ENCODE peak calls at places on chromosomes 7 and 10, in nine cellular contexts. One of them, this sample, is unnamed.

GRCh38 chr10:21257919-21258318 is 267.6 kb downstream of the SKIDA1 start:
- DNase-seq in fibroblast of pulmonary artery: peak; percentile 61
- DNase-seq in dorsolateral prefrontal cortex: no peak
- DNase-seq in AG04450: no peak
- DNase-seq in left ventricle myocardium inferior: no peak
- DNase-seq in pancreas: no peak
- DNase-seq in cardiac fibroblast: peak; percentile 80
- DNase-seq in tibial artery: no peak
- DNase-seq in SK-N-SH: no peak
- DNase-seq in this sample: no peak

GRCh38 chr7:151598045-151598444 is 78.3 kb upstream of the RHEB start:
- DNase-seq in fibroblast of pulmonary artery: peak; percentile 73
- DNase-seq in dorsolateral prefrontal cortex: no peak
- DNase-seq in AG04450: peak; percentile 73
- DNase-seq in left ventricle myocardium inferior: no peak
- DNase-seq in pancreas: no peak
- DNase-seq in cardiac fibroblast: peak; percentile 93
- DNase-seq in tibial artery: no peak
- DNase-seq in SK-N-SH: no peak
- DNase-seq in this sample: no peak

GRCh38 chr10:56370217-56371113 is 9.4 kb upstream of the ZWINT start:
- DNase-seq in fibroblast of pulmonary artery: peak; percentile 9
- DNase-seq in dorsolateral prefrontal cortex: no peak
- DNase-seq in AG04450: no peak
- DNase-seq in left ventricle myocardium inferior: no peak
- DNase-seq in pancreas: no peak
- DNase-seq in cardiac fibroblast: peak; percentile 24
- DNase-seq in tibial artery: no peak
- DNase-seq in SK-N-SH: no peak
- DNase-seq in this sample: no peak

GRCh38 chr7:12210179-12211053 is 678 bp upstream of the TMEM106B start:
- DNase-seq in fibroblast of pulmonary artery: no peak
- DNase-seq in dorsolateral prefrontal cortex: no peak
- DNase-seq in AG04450: no peak
- DNase-seq in left ventricle myocardium inferior: peak; percentile 14
- DNase-seq in pancreas: peak; percentile 76
- DNase-seq in cardiac fibroblast: no peak
- DNase-seq in tibial artery: peak; percentile 27
- DNase-seq in SK-N-SH: peak; percentile 16
- DNase-seq in this sample: no peak

GRCh38 chr10:121525276-121526039 is 72.8 kb downstream of the FGFR2 start:
- DNase-seq in fibroblast of pulmonary artery: no peak
- DNase-seq in dorsolateral prefrontal cortex: no peak
- DNase-seq in AG04450: no peak
- DNase-seq in left ventricle myocardium inferior: no peak
- DNase-seq in pancreas: no peak
- DNase-seq in cardiac fibroblast: no peak
- DNase-seq in tibial artery: no peak
- DNase-seq in SK-N-SH: no peak
- DNase-seq in this sample: no peak

GRCh38 chr7:32062150-32062549 is 8.1 kb downstream of the PDE1C start:
- DNase-seq in fibroblast of pulmonary artery: peak; percentile 10
- DNase-seq in dorsolateral prefrontal cortex: peak; percentile 71
- DNase-seq in AG04450: no peak
- DNase-seq in left ventricle myocardium inferior: no peak
- DNase-seq in pancreas: no peak
- DNase-seq in cardiac fibroblast: peak; percentile 43
- DNase-seq in tibial artery: peak; percentile 53
- DNase-seq in SK-N-SH: peak; percentile 59
- DNase-seq in this sample: peak; percentile 83

GRCh38 chr10:97713351-97713827 is at the start of gene MARVELD1:
- DNase-seq in fibroblast of pulmonary artery: peak; percentile 85
- DNase-seq in dorsolateral prefrontal cortex: no peak
- DNase-seq in AG04450: peak; percentile 53
- DNase-seq in left ventricle myocardium inferior: peak; percentile 82
- DNase-seq in pancreas: peak; percentile 56
- DNase-seq in cardiac fibroblast: peak; percentile 78
- DNase-seq in tibial artery: peak; percentile 86
- DNase-seq in SK-N-SH: peak; percentile 91
- DNase-seq in this sample: peak; percentile 21

GRCh38 chr10:42940487-42941157 is 136.2 kb upstream of the RET start:
- DNase-seq in fibroblast of pulmonary artery: no peak
- DNase-seq in dorsolateral prefrontal cortex: no peak
- DNase-seq in AG04450: no peak
- DNase-seq in left ventricle myocardium inferior: no peak
- DNase-seq in pancreas: no peak
- DNase-seq in cardiac fibroblast: no peak
- DNase-seq in tibial artery: no peak
- DNase-seq in SK-N-SH: peak; percentile 60
- DNase-seq in this sample: no peak

GRCh38 chr10:121310151-121310711 is 288.0 kb downstream of the FGFR2 start:
- DNase-seq in fibroblast of pulmonary artery: no peak
- DNase-seq in dorsolateral prefrontal cortex: no peak
- DNase-seq in AG04450: no peak
- DNase-seq in left ventricle myocardium inferior: no peak
- DNase-seq in pancreas: no peak
- DNase-seq in cardiac fibroblast: no peak
- DNase-seq in tibial artery: no peak
- DNase-seq in SK-N-SH: peak; percentile 14
- DNase-seq in this sample: no peak

GRCh38 chr7:155935726-155936125 is 123.5 kb upstream of the SHH start:
- DNase-seq in fibroblast of pulmonary artery: no peak
- DNase-seq in dorsolateral prefrontal cortex: no peak
- DNase-seq in AG04450: no peak
- DNase-seq in left ventricle myocardium inferior: no peak
- DNase-seq in pancreas: no peak
- DNase-seq in cardiac fibroblast: no peak
- DNase-seq in tibial artery: no peak
- DNase-seq in SK-N-SH: no peak
- DNase-seq in this sample: no peak

GRCh38 chr7:96114190-96114589 is 207.7 kb downstream of the SLC25A13 start:
- DNase-seq in fibroblast of pulmonary artery: no peak
- DNase-seq in dorsolateral prefrontal cortex: no peak
- DNase-seq in AG04450: no peak
- DNase-seq in left ventricle myocardium inferior: no peak
- DNase-seq in pancreas: no peak
- DNase-seq in cardiac fibroblast: no peak
- DNase-seq in tibial artery: no peak
- DNase-seq in SK-N-SH: no peak
- DNase-seq in this sample: no peak

GRCh38 chr7:96116173-96116572 is 205.7 kb downstream of the SLC25A13 start:
- DNase-seq in fibroblast of pulmonary artery: no peak
- DNase-seq in dorsolateral prefrontal cortex: no peak
- DNase-seq in AG04450: no peak
- DNase-seq in left ventricle myocardium inferior: no peak
- DNase-seq in pancreas: no peak
- DNase-seq in cardiac fibroblast: no peak
- DNase-seq in tibial artery: no peak
- DNase-seq in SK-N-SH: no peak
- DNase-seq in this sample: no peak

GRCh38 chr7:96111405-96111804 is 210.5 kb downstream of the SLC25A13 start:
- DNase-seq in fibroblast of pulmonary artery: no peak
- DNase-seq in dorsolateral prefrontal cortex: no peak
- DNase-seq in AG04450: no peak
- DNase-seq in left ventricle myocardium inferior: no peak
- DNase-seq in pancreas: no peak
- DNase-seq in cardiac fibroblast: no peak
- DNase-seq in tibial artery: no peak
- DNase-seq in SK-N-SH: no peak
- DNase-seq in this sample: no peak
- TF ChIP-seq CTCF in fibroblast of pulmonary artery: no peak
- TF ChIP-seq CTCF in dorsolateral prefrontal cortex: no peak
- TF ChIP-seq CTCF in AG04450: no peak
- TF ChIP-seq CTCF in left ventricle myocardium inferior: no peak
- TF ChIP-seq CTCF in pancreas: no peak
- TF ChIP-seq CTCF in cardiac fibroblast: no peak
- TF ChIP-seq CTCF in tibial artery: no peak
- TF ChIP-seq CTCF in SK-N-SH: no peak
- TF ChIP-seq CTCF in this sample: no peak

GRCh38 chr10:33109384-33109783 is 151.4 kb upstream of the ITGB1 start:
- DNase-seq in fibroblast of pulmonary artery: no peak
- DNase-seq in dorsolateral prefrontal cortex: no peak
- DNase-seq in AG04450: no peak
- DNase-seq in left ventricle myocardium inferior: no peak
- DNase-seq in pancreas: no peak
- DNase-seq in cardiac fibroblast: no peak
- DNase-seq in tibial artery: no peak
- DNase-seq in SK-N-SH: no peak
- DNase-seq in this sample: no peak
- TF ChIP-seq CTCF in fibroblast of pulmonary artery: no peak
- TF ChIP-seq CTCF in dorsolateral prefrontal cortex: no peak
- TF ChIP-seq CTCF in AG04450: no peak
- TF ChIP-seq CTCF in left ventricle myocardium inferior: no peak
- TF ChIP-seq CTCF in pancreas: no peak
- TF ChIP-seq CTCF in cardiac fibroblast: no peak
- TF ChIP-seq CTCF in tibial artery: no peak
- TF ChIP-seq CTCF in SK-N-SH: no peak
- TF ChIP-seq CTCF in this sample: no peak

GRCh38 chr10:3625959-3626751 is 158.9 kb downstream of the KLF6 start:
- DNase-seq in fibroblast of pulmonary artery: peak; percentile 49
- DNase-seq in dorsolateral prefrontal cortex: no peak
- DNase-seq in AG04450: peak; percentile 75
- DNase-seq in left ventricle myocardium inferior: no peak
- DNase-seq in pancreas: no peak
- DNase-seq in cardiac fibroblast: peak; percentile 93
- DNase-seq in tibial artery: no peak
- DNase-seq in SK-N-SH: no peak
- DNase-seq in this sample: no peak
- TF ChIP-seq CTCF in fibroblast of pulmonary artery: no peak
- TF ChIP-seq CTCF in dorsolateral prefrontal cortex: no peak
- TF ChIP-seq CTCF in AG04450: no peak
- TF ChIP-seq CTCF in left ventricle myocardium inferior: no peak
- TF ChIP-seq CTCF in pancreas: no peak
- TF ChIP-seq CTCF in cardiac fibroblast: no peak
- TF ChIP-seq CTCF in tibial artery: no peak
- TF ChIP-seq CTCF in SK-N-SH: no peak
- TF ChIP-seq CTCF in this sample: no peak

GRCh38 chr10:7409045-7409731 is 1.6 kb downstream of the SFMBT2 start:
- DNase-seq in fibroblast of pulmonary artery: peak; percentile 14
- DNase-seq in dorsolateral prefrontal cortex: peak; percentile 50
- DNase-seq in AG04450: no peak
- DNase-seq in left ventricle myocardium inferior: peak; percentile 29
- DNase-seq in pancreas: peak; percentile 19
- DNase-seq in cardiac fibroblast: no peak
- DNase-seq in tibial artery: no peak
- DNase-seq in SK-N-SH: peak; percentile 74
- DNase-seq in this sample: peak; percentile 29
- TF ChIP-seq CTCF in fibroblast of pulmonary artery: no peak
- TF ChIP-seq CTCF in dorsolateral prefrontal cortex: no peak
- TF ChIP-seq CTCF in AG04450: no peak
- TF ChIP-seq CTCF in left ventricle myocardium inferior: no peak
- TF ChIP-seq CTCF in pancreas: no peak
- TF ChIP-seq CTCF in cardiac fibroblast: no peak
- TF ChIP-seq CTCF in tibial artery: no peak
- TF ChIP-seq CTCF in SK-N-SH: no peak
- TF ChIP-seq CTCF in this sample: no peak

GRCh38 chr10:67077376-67077775 is 151.5 kb downstream of the LRRTM3 start:
- DNase-seq in fibroblast of pulmonary artery: peak; percentile 0
- DNase-seq in dorsolateral prefrontal cortex: no peak
- DNase-seq in AG04450: no peak
- DNase-seq in left ventricle myocardium inferior: no peak
- DNase-seq in pancreas: no peak
- DNase-seq in cardiac fibroblast: peak; percentile 26
- DNase-seq in tibial artery: no peak
- DNase-seq in SK-N-SH: no peak
- DNase-seq in this sample: no peak
- TF ChIP-seq CTCF in fibroblast of pulmonary artery: no peak
- TF ChIP-seq CTCF in dorsolateral prefrontal cortex: no peak
- TF ChIP-seq CTCF in AG04450: no peak
- TF ChIP-seq CTCF in left ventricle myocardium inferior: no peak
- TF ChIP-seq CTCF in pancreas: no peak
- TF ChIP-seq CTCF in cardiac fibroblast: no peak
- TF ChIP-seq CTCF in tibial artery: no peak
- TF ChIP-seq CTCF in SK-N-SH: no peak
- TF ChIP-seq CTCF in this sample: no peak

GRCh38 chr10:113225364-113225763 is 275.3 kb downstream of the TCF7L2 start:
- DNase-seq in fibroblast of pulmonary artery: no peak
- DNase-seq in dorsolateral prefrontal cortex: no peak
- DNase-seq in AG04450: no peak
- DNase-seq in left ventricle myocardium inferior: no peak
- DNase-seq in pancreas: no peak
- DNase-seq in cardiac fibroblast: no peak
- DNase-seq in tibial artery: no peak
- DNase-seq in SK-N-SH: no peak
- DNase-seq in this sample: no peak
- TF ChIP-seq CTCF in fibroblast of pulmonary artery: no peak
- TF ChIP-seq CTCF in dorsolateral prefrontal cortex: no peak
- TF ChIP-seq CTCF in AG04450: no peak
- TF ChIP-seq CTCF in left ventricle myocardium inferior: no peak
- TF ChIP-seq CTCF in pancreas: no peak
- TF ChIP-seq CTCF in cardiac fibroblast: no peak
- TF ChIP-seq CTCF in tibial artery: no peak
- TF ChIP-seq CTCF in SK-N-SH: no peak
- TF ChIP-seq CTCF in this sample: no peak

GRCh38 chr10:13402016-13402415 is 53.9 kb upstream of the SEPHS1 start:
- DNase-seq in fibroblast of pulmonary artery: no peak
- DNase-seq in dorsolateral prefrontal cortex: no peak
- DNase-seq in AG04450: no peak
- DNase-seq in left ventricle myocardium inferior: no peak
- DNase-seq in pancreas: no peak
- DNase-seq in cardiac fibroblast: no peak
- DNase-seq in tibial artery: no peak
- DNase-seq in SK-N-SH: no peak
- DNase-seq in this sample: no peak

GRCh38 chr10:13400196-13400965 is 52.3 kb upstream of the SEPHS1 start:
- DNase-seq in fibroblast of pulmonary artery: no peak
- DNase-seq in dorsolateral prefrontal cortex: no peak
- DNase-seq in AG04450: no peak
- DNase-seq in left ventricle myocardium inferior: no peak
- DNase-seq in pancreas: no peak
- DNase-seq in cardiac fibroblast: no peak
- DNase-seq in tibial artery: no peak
- DNase-seq in SK-N-SH: no peak
- DNase-seq in this sample: no peak

GRCh38 chr10:13399752-13400151 is 51.7 kb upstream of the SEPHS1 start:
- DNase-seq in fibroblast of pulmonary artery: no peak
- DNase-seq in dorsolateral prefrontal cortex: no peak
- DNase-seq in AG04450: no peak
- DNase-seq in left ventricle myocardium inferior: no peak
- DNase-seq in pancreas: no peak
- DNase-seq in cardiac fibroblast: no peak
- DNase-seq in tibial artery: no peak
- DNase-seq in SK-N-SH: no peak
- DNase-seq in this sample: no peak

GRCh38 chr10:13399236-13399635 is 51.1 kb upstream of the SEPHS1 start:
- DNase-seq in fibroblast of pulmonary artery: no peak
- DNase-seq in dorsolateral prefrontal cortex: no peak
- DNase-seq in AG04450: no peak
- DNase-seq in left ventricle myocardium inferior: no peak
- DNase-seq in pancreas: no peak
- DNase-seq in cardiac fibroblast: no peak
- DNase-seq in tibial artery: no peak
- DNase-seq in SK-N-SH: no peak
- DNase-seq in this sample: no peak

DNA sequence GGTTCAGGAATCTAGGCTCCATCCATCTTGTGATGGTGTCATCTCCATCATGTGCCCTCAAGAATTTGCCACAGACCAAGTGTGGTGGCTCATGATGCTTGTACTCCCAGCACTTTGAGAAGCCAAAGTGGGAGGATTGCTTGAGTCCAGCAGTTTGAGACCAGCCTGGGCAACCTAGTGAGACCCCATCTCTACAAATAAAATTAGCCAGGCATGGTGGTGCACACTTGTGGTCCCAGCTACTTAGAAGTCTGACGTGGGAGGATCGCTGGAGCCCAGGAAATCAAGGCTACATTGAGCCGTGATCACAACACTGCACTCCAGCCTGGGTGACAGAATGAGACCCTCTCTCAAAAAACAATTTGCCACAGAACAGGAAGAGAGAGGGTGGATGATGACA is 53.0 kb upstream of the SEPHS1 start:
- DNase-seq in fibroblast of pulmonary artery: no peak
- DNase-seq in dorsolateral prefrontal cortex: no peak
- DNase-seq in AG04450: no peak
- DNase-seq in left ventricle myocardium inferior: no peak
- DNase-seq in pancreas: no peak
- DNase-seq in cardiac fibroblast: no peak
- DNase-seq in tibial artery: no peak
- DNase-seq in SK-N-SH: no peak
- DNase-seq in this sample: no peak
- TF ChIP-seq CTCF in fibroblast of pulmonary artery: no peak
- TF ChIP-seq CTCF in dorsolateral prefrontal cortex: no peak
- TF ChIP-seq CTCF in AG04450: no peak
- TF ChIP-seq CTCF in left ventricle myocardium inferior: no peak
- TF ChIP-seq CTCF in pancreas: no peak
- TF ChIP-seq CTCF in cardiac fibroblast: no peak
- TF ChIP-seq CTCF in tibial artery: no peak
- TF ChIP-seq CTCF in SK-N-SH: no peak
- TF ChIP-seq CTCF in this sample: no peak